ENCODE peak calls at places on chromosomes 3 and 15, in nine cellular contexts. S is caudate nucleus; F is glutamatergic neuron; U is GM12865; I is effector CD4-positive, alpha-beta T cell; L is activated naive CD8-positive, alpha-beta T cell treated with anti-CD3 and anti-CD28 coated beads, Interleukin-2, amount 50 U/mL, for 24 hours; C is CD8-positive, alpha-beta T cell; A is COR-L47; D is GM03348. Z is an unnamed sample.

GRCh38 chr3:130800829-130801228 is 54.2 kb upstream of the PIK3R4 start:
- DNase-seq in L (no peak), D (no peak), U (no peak), C (no peak), F (no peak), A (no peak), I (no peak), S (no peak), Z (no peak)

GRCh38 chr3:44289882-44290462 is 48.3 kb downstream of the TOPAZ1 start:
- DNase-seq in S (no peak), D (no peak), U (no peak), L (no peak), A (no peak), C (no peak), I (no peak), F (no peak), Z (no peak)

GRCh38 chr3:49785565-49786356 is 581 bp downstream of the IP6K1 start:
- DNase-seq in I (peak), U (peak), D (peak), S (no peak), A (no peak), C (no peak), L (peak), F (peak), Z (no peak)

GRCh38 chr3:70919661-70920060 is 607.2 kb upstream of the MDFIC2 start:
- DNase-seq in I (no peak), U (no peak), S (no peak), F (no peak), D (no peak), A (no peak), L (no peak), C (no peak), Z (no peak)

GRCh38 chr15:65110676-65111292 is 4.2 kb downstream of the UBAP1L start:
- DNase-seq in F (no peak), C (no peak), S (no peak), L (no peak), I (no peak), A (no peak), U (no peak), D (no peak), Z (no peak)

GRCh38 chr3:17287006-17287689 is 402.4 kb downstream of the PLCL2 start:
- DNase-seq in F (no peak), D (no peak), C (no peak), I (no peak), S (no peak), U (no peak), L (no peak), A (no peak), Z (no peak)

GRCh38 chr3:23217872-23218554 is 14.9 kb downstream of the UBE2E2 start:
- DNase-seq in I (no peak), S (no peak), F (no peak), L (no peak), U (no peak), A (no peak), D (no peak), C (no peak), Z (no peak)

GRCh38 chr15:99105516-99106341 is 849 bp downstream of the SYNM start:
- DNase-seq in A (peak), S (no peak), I (no peak), U (peak), D (peak), F (peak), C (no peak), L (peak), Z (peak)

GRCh38 chr3:171439996-171440395 is 20.2 kb downstream of the TNIK start:
- DNase-seq in C (no peak), F (no peak), L (no peak), S (no peak), U (no peak), I (no peak), D (no peak), A (no peak), Z (no peak)

GRCh38 chr15:98776607-98777281 is 128.4 kb downstream of the IGF1R start:
- DNase-seq in L (no peak), U (peak), A (peak), D (peak), S (no peak), F (no peak), C (no peak), I (no peak), Z (no peak)

GRCh38 chr3:116444099-116444700 is 1.1 kb downstream of the LSAMP start:
- DNase-seq in L (no peak), S (no peak), D (no peak), I (no peak), C (no peak), A (no peak), F (no peak), U (no peak), Z (no peak)